ENCODE peak calls at places on chromosomes 11 and 22, in five cellular contexts. N is sigmoid colon, S is mucosa of descending colon, W is mammary epithelial cell, U is A549. A is an unnamed sample.

GRCh38 chr11:67269401-67270255 is 3.4 kb downstream of the GRK2 start:
- DNase-seq in N (peak; percentile 73), U (no peak), W (no peak), S (peak; percentile 71), A (peak; percentile 49)

GRCh38 chr11:67486481-67487195 is 3.8 kb downstream of the AIP start:
- DNase-seq in U (no peak), N (no peak), W (no peak), S (peak; percentile 60), A (peak; percentile 35)

GRCh38 chr11:10856689-10857603 is 907 bp downstream of the ZBED5 start:
- DNase-seq in N (peak; percentile 77), S (no peak), W (peak; percentile 60), U (no peak), A (peak; percentile 50)

GRCh38 chr11:34624069-34624468 is 3.2 kb downstream of the EHF start:
- DNase-seq in S (peak; percentile 74), W (no peak), U (no peak), N (no peak), A (peak; percentile 71)

GRCh38 chr11:44566559-44566949 is 1.1 kb downstream of the CD82 start:
- DNase-seq in W (no peak), N (no peak), S (no peak), U (no peak), A (no peak)

GRCh38 chr22:46535876-46536558 is 1.4 kb downstream of the CELSR1 start:
- DNase-seq in S (no peak), W (no peak), N (no peak), U (no peak), A (no peak)

GRCh38 chr11:96554236-96554635 is 164.4 kb downstream of the JRKL start:
- DNase-seq in W (no peak), N (no peak), U (no peak), S (no peak), A (no peak)

GRCh38 chr22:49370841-49371301 is 456.8 kb downstream of the BRD1 start:
- DNase-seq in S (no peak), N (no peak), W (no peak), U (no peak), A (peak; percentile 37)

GRCh38 chr22:48574776-48575566 is 1252.7 kb downstream of the BRD1 start:
- DNase-seq in W (peak; percentile 7), N (no peak), U (peak; percentile 79), S (peak; percentile 35), A (peak; percentile 52)

GRCh38 chr11:131033151-131033651 is 116.9 kb upstream of the SNX19 start:
- DNase-seq in W (peak; percentile 87), N (no peak), S (no peak), U (peak; percentile 7), A (no peak)

GRCh38 chr11:77049081-77049480 is 14.9 kb downstream of the B3GNT6 start:
- DNase-seq in N (peak; percentile 46), S (peak; percentile 82), W (no peak), U (no peak), A (no peak)

GRCh38 chr22:46075764-46076531 is 74.4 kb upstream of the PPARA start:
- DNase-seq in S (peak; percentile 41), W (peak; percentile 40), U (no peak), N (peak; percentile 63), A (peak; percentile 32)

GRCh38 chr11:74822187-74822586 is 73.5 kb downstream of the RNF169 start:
- DNase-seq in N (no peak), S (no peak), U (no peak), W (no peak), A (no peak)

GRCh38 chr11:15906481-15907035 is 449.8 kb downstream of the SOX6 start:
- DNase-seq in N (no peak), S (no peak), W (no peak), U (no peak), A (no peak)

GRCh38 chr11:92607969-92608711 is 361.3 kb upstream of the MTNR1B start:
- DNase-seq in S (no peak), W (no peak), U (no peak), N (no peak), A (no peak)

GRCh38 chr11:120632579-120632978 is 121.0 kb downstream of the GRIK4 start:
- DNase-seq in N (no peak), U (peak; percentile 24), W (no peak), S (no peak), A (peak; percentile 1)
- TF ChIP-seq CTCF in N (no peak), U (no peak), W (peak; percentile 13), S (no peak), A (no peak)

DNA sequence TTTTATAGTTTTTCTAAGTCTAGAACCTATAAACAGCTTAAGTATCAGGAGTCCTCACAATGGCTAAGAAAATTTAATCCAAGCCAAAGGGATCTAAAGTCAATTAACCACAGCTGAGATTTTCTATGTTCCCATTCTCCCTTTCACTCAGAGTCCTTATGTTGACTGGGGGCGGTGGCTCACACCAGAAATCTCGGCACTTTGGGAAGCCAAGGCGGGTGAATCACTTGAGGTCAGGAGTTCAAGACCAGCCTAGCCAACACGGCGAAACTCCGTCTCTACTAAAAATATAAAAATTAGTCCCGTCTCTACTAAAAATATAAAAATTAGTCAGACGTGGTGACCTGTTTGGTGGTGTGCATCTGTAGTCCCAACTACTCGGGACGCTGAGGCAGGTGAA is 6.9 kb downstream of the RDX start:
- DNase-seq in W (no peak), U (no peak), S (no peak), N (no peak), A (no peak)
- TF ChIP-seq CTCF in W (no peak), U (no peak), S (no peak), N (no peak), A (no peak)

GRCh38 chr22:31492151-31492550 is 2.5 kb upstream of the EIF4ENIF1 start:
- DNase-seq in U (no peak), W (no peak), N (no peak), S (no peak), A (no peak)

GRCh38 chr22:31496735-31497146 is 405 bp downstream of the SFI1 start:
- DNase-seq in W (no peak), S (peak; percentile 80), N (peak; percentile 76), U (no peak), A (peak; percentile 64)

GRCh38 chr22:31497148-31497938 is 1.0 kb downstream of the SFI1 start:
- DNase-seq in U (no peak), N (no peak), S (no peak), W (no peak), A (no peak)

GRCh38 chr22:31495343-31495742 is 993 bp upstream of the SFI1 start:
- DNase-seq in N (no peak), W (no peak), U (no peak), S (no peak), A (no peak)

DNA sequence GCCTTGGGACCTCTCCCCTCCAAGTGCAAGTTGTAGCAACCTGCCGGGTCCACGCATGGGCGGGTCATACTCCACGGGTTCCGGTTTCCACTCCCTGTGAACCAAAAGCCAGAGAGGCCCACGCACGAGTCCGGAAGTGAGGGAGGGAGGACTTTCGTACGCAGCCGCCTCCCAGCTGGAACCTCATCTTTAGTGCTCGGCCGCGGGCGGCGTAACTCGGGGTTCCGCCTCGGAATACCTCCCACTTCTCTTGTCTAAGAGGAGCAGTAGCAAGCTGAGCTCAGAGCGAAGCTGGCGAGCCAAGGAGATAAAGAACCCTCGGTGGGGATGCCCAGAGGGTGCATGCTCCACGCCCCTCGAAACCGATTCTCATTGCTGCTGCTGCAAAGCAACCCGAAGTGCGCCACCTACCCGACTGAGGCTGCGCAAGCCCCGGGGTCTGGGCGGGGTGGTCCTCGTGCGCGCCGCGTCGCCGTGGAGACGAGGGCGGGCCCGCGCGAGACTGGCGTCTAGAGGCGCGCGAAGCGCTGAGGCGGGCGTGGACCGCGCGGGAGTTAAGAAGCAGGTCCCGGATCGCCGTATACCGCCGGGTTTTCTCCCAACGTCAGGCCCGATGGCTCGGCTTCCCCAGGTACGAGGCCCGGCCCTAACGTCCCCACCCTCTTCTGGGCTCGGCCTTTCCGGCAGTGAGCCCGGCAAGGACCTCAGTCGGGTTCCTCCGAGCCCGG is at the start of gene SFI1:
- DNase-seq in U (peak; percentile 66), W (peak; percentile 89), N (peak; percentile 95), S (peak; percentile 96), A (peak; percentile 95)
- TF ChIP-seq CTCF in U (no peak), W (no peak), N (no peak), S (no peak), A (peak; percentile 51)

GRCh38 chr11:62374801-62375200 is 37.6 kb downstream of the ASRGL1 start:
- DNase-seq in N (no peak), S (no peak), U (no peak), W (no peak), A (no peak)

GRCh38 chr11:62370743-62371440 is 33.6 kb downstream of the ASRGL1 start:
- DNase-seq in N (no peak), S (peak; percentile 82), W (no peak), U (no peak), A (peak; percentile 65)

GRCh38 chr11:62372871-62373270 is 35.6 kb downstream of the ASRGL1 start:
- DNase-seq in N (no peak), U (no peak), S (no peak), W (no peak), A (no peak)

DNA sequence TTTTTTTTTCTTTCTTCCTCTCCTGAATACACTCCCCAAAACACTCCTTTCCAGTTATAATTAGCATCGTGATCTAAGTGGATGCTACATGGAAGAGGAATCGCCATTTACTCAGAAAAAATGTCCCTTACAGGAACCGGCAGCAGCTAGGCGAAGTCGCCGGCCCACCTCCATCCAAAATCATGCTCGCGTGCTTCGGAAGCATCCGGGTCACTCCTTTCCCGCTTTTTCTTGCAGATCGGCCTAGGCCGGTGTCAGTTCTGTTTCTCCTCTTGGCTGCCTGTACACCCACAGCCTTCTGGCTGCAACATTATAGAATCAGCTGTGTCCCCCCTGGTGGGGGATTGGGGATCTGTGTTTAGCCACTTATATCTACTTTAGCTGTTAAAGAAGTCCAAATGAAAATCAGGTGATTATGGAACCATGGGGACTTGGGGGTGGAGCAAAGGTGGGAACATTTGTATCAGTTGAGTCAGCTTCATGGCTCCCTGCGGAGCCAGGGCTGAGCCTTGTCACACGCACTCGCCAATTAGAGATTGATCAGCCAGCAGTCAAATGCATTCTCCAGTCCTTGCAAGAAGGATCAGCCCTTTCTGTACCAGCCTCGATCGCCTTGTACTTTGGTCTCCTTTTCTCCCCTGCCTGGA is 36.3 kb downstream of the ASRGL1 start:
- DNase-seq in N (no peak), S (no peak), U (no peak), W (no peak), A (no peak)
- TF ChIP-seq CTCF in N (no peak), S (no peak), U (no peak), W (no peak), A (no peak)

GRCh38 chr11:30960387-30960992 is 374.3 kb upstream of the MPPED2 start:
- DNase-seq in N (no peak), U (peak; percentile 14), S (no peak), W (no peak), A (no peak)
- TF ChIP-seq CTCF in N (no peak), U (peak; percentile 83), S (no peak), W (peak; percentile 48), A (peak; percentile 18)

DNA sequence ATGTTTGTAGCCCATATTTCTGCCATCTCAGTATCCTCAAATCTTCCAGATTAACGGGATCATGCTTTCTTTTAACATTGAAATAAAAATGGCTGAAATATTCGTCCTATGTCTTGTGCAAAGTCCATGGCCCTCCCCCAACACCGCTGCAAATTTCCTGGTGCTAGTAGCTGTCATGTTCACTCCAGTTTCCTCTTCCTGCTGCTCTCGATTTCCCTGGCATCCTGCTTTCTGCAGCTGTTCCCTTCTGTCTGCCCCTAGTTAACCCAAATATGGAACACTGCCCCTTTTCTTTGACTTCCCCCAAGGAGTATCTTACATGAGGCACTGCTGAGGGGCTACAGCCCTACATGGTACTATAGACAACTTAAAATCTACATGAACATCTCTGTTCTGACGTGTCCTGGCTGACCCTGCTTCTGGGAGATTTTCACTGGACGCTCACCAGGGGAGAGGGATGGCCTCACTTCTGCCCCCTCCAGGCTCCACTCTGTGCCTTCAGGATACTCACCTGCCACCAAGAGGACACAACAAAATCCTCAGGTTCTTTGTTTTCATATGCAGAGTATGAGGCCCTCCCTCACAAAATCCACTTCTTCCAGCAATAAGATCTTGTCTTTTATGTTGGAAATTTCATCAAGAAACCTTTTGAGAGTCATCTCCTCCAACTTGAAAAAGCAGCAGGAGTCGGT is 29.4 kb upstream of the SCUBE2 start:
- DNase-seq in U (peak; percentile 39), S (no peak), W (no peak), N (no peak), A (no peak)
- TF ChIP-seq CTCF in U (peak; percentile 21), S (no peak), W (peak; percentile 13), N (no peak), A (peak; percentile 6)